ENCODE peak calls at places on chromosomes 7 and 10, in five cellular contexts. E, P, Y, W and M are unnamed samples.

GRCh38 chr10:70315815-70316214 is 32.0 kb upstream of the NPFFR1 start:
- DNase-seq in E (no peak), P (no peak), Y (no peak), W (no peak), M (no peak)

GRCh38 chr7:150733734-150734095 is 3.5 kb upstream of the GIMAP5 start:
- DNase-seq in E (no peak), P (no peak), Y (no peak), W (no peak), M (no peak)

GRCh38 chr10:97356318-97356914 is 21.9 kb upstream of the FRAT2 start:
- DNase-seq in E (no peak), P (no peak), Y (no peak), W (no peak), M (no peak)

GRCh38 chr10:70779685-70780369 is 5.3 kb downstream of the TBATA start:
- DNase-seq in E (no peak), P (no peak), Y (peak; percentile 55), W (no peak), M (peak; percentile 53)

GRCh38 chr7:92691578-92691977 is 101.4 kb upstream of the FAM133B start:
- DNase-seq in E (peak; percentile 69), P (no peak), Y (peak; percentile 43), W (no peak), M (no peak)

GRCh38 chr7:2209146-2209960 is 23.4 kb downstream of the MAD1L1 start:
- DNase-seq in E (peak; percentile 52), P (peak; percentile 67), Y (peak; percentile 65), W (peak; percentile 86), M (peak; percentile 59)

GRCh38 chr10:20233423-20233822 is 417.2 kb downstream of the PLXDC2 start:
- DNase-seq in E (no peak), P (no peak), Y (no peak), W (no peak), M (no peak)

GRCh38 chr7:151542606-151543130 is 23.0 kb upstream of the RHEB start:
- DNase-seq in E (no peak), P (no peak), Y (no peak), W (no peak), M (no peak)

GRCh38 chr10:35353399-35353798 is 17.1 kb downstream of the CCNY start:
- DNase-seq in E (no peak), P (no peak), Y (peak; percentile 27), W (no peak), M (no peak)

GRCh38 chr7:147432068-147432467 is 1158.5 kb upstream of the C7orf33 start:
- DNase-seq in E (no peak), P (no peak), Y (no peak), W (no peak), M (no peak)

GRCh38 chr10:49610015-49610734 is at the start of gene SLC18A3:
- DNase-seq in E (no peak), P (no peak), Y (no peak), W (peak; percentile 40), M (no peak)

GRCh38 chr7:157193274-157193673 is 54.5 kb downstream of the UBE3C start:
- DNase-seq in E (no peak), P (no peak), Y (no peak), W (no peak), M (no peak)

GRCh38 chr10:43043773-43044394 is 33.0 kb upstream of the RET start:
- DNase-seq in E (no peak), P (no peak), Y (no peak), W (peak; percentile 51), M (no peak)

GRCh38 chr7:14332155-14332554 is 342.7 kb upstream of the ETV1 start:
- DNase-seq in E (no peak), P (no peak), Y (no peak), W (no peak), M (no peak)

GRCh38 chr10:14429043-14429713 is 98.5 kb upstream of the FRMD4A start:
- DNase-seq in E (no peak), P (no peak), Y (no peak), W (no peak), M (no peak)

GRCh38 chr10:99938563-99938962 is 71.2 kb downstream of the DNMBP start:
- DNase-seq in E (no peak), P (no peak), Y (no peak), W (no peak), M (no peak)

GRCh38 chr10:69649771-69650550 is 19.9 kb downstream of the FAM241B start:
- DNase-seq in E (no peak), P (no peak), Y (no peak), W (no peak), M (no peak)

GRCh38 chr7:101950450-101951119 is 133.2 kb downstream of the CUX1 start:
- DNase-seq in E (peak; percentile 61), P (no peak), Y (no peak), W (peak; percentile 48), M (no peak)

DNA sequence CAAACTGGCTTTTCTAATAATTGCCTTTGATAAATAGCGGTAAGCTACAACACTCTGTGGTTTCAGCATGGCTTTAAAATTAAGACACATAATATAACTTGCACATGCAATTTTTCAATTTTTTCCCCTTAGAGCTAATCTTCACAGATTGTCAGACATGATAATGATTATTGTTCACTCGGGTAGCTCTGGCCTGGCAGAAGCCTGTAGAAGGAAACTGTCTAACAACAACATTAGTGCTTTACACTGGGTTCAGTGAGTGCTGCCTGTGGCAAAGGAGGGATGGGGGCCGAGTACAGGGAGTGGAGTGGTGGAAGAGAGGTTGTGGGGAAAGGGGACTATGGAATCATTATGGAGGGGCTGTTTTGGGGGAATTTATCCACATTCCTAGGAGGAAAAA is 67.2 kb upstream of the AUTS2 start:
- DNase-seq in E (no peak), P (no peak), Y (no peak), W (no peak), M (no peak)
- TF ChIP-seq EP300 in E (no peak), P (no peak), Y (no peak), W (no peak), M (no peak)

GRCh38 chr7:132350741-132351140 is 225.5 kb downstream of the PLXNA4 start:
- DNase-seq in E (no peak), P (no peak), Y (no peak), W (no peak), M (no peak)

GRCh38 chr7:132354527-132354926 is 221.7 kb downstream of the PLXNA4 start:
- DNase-seq in E (no peak), P (no peak), Y (no peak), W (no peak), M (no peak)

GRCh38 chr7:132351858-132352539 is 224.3 kb downstream of the PLXNA4 start:
- DNase-seq in E (no peak), P (no peak), Y (no peak), W (no peak), M (no peak)

GRCh38 chr7:132353902-132354301 is 222.4 kb downstream of the PLXNA4 start:
- DNase-seq in E (no peak), P (no peak), Y (no peak), W (no peak), M (no peak)

GRCh38 chr7:132352774-132353173 is 223.5 kb downstream of the PLXNA4 start:
- DNase-seq in E (no peak), P (no peak), Y (no peak), W (no peak), M (no peak)
- TF ChIP-seq EP300 in E (no peak), P (no peak), Y (no peak), W (no peak), M (no peak)

DNA sequence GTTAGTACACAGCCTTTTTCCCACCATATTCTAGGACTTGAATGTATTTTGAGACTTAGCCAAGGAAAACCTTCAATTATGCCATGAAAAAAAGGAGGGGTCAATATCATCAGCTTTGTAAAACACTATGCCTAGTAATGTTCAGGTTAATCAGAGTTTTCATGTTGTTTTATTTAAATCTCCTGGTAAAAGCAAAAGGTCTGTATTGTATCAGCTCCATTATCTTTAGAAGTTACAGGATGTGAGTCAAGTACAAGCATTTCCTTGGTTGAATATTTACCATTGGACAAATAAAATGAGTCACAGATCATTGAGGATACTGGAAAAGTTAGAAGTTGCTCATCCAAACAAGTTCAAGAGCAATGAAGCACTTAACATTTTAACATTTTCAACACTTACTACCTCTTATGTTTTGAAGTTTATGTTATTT is 89.9 kb upstream of the CAPZA2 start:
- DNase-seq in E (peak; percentile 85), P (no peak), Y (no peak), W (no peak), M (no peak)
- TF ChIP-seq EP300 in E (peak; percentile 45), P (no peak), Y (no peak), W (no peak), M (no peak)

GRCh38 chr7:65338346-65338745 is 35.3 kb upstream of the ZNF92 start:
- DNase-seq in E (no peak), P (no peak), Y (no peak), W (no peak), M (no peak)
- TF ChIP-seq EP300 in E (no peak), P (no peak), Y (no peak), W (no peak), M (no peak)

GRCh38 chr10:95407546-95407945 is 116.7 kb upstream of the PDLIM1 start:
- DNase-seq in E (no peak), P (no peak), Y (no peak), W (no peak), M (no peak)
- TF ChIP-seq EP300 in E (no peak), P (no peak), Y (no peak), W (no peak), M (no peak)

DNA sequence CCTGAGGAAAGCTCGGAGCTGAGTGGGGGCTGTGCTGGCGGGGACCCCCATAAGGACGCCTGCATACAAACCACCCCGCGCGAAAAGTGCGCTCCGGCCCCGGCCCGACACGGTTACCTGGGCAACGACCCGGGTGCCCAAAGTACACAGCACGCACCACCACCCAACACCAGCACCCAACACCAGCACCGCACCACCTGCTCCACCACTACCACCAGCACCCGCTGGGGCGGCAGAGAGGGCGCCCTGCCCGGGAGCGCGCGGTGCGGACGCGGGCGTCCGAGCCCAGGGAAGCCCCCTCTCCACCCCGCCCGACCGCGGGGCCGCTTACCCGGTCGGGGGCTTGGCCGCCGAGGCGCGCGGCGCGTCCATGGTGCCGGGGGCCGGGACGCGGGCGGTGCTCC is 345 bp downstream of the COBL start:
- DNase-seq in E (peak; percentile 35), P (peak; percentile 65), Y (no peak), W (peak; percentile 69), M (peak; percentile 55)
- TF ChIP-seq EP300 in E (no peak), P (no peak), Y (no peak), W (no peak), M (no peak)

DNA sequence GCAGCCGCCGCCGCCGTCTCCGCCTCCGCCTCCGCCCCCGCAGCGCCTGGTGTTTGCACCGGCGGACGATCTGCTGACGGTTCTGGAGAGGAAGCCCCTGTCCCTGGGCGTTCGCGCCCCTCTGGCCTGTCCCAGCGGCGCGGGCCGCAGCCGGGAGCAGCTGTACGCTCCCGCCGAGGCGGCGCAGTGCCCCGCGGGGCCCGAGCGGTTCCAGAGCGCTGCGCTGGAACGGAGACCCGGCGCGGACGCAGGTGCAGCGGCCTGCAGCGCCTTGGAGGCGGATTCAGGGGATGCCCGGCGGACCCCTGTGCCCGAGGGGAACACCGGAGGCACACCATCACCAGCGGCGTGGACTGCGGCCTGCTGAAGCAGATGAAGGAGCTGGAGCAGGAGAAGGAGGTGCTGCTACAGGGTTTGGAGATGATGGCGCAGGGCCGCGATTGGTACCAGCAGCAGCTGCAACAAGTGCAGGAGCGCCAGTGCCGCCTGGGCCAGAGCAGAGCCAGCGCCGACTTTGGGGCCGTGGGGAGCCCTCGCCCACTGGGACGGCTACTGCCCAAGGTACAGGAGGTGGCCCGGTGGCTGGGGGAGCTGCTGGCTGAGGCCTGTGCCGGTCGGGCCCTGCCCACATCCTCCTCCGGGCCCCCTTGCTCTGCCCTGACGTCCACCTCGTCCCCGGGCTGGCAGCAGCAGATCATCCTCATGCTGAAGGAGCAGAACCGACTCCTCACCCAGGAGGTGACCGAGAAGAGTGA is 24.8 kb upstream of the ZNF735 start:
- DNase-seq in E (no peak), P (no peak), Y (no peak), W (no peak), M (no peak)
- TF ChIP-seq EP300 in E (no peak), P (no peak), Y (no peak), W (no peak), M (no peak)